ENCODE peak calls at places on chromosome 13, in four cellular contexts. J is activated naive CD4-positive, alpha-beta T cell; W is heart right ventricle; Q is stimulated activated naive B cell treated with anti-CD40 and anti-IgM and Interleukin-4, amounts not matched to agents 10 μg/mL and 1 μg/mL and 100 μg/mL, for 72 hours. C is an unnamed sample.
A peak's percentile ranks its signal among the peaks of the same experiment; 100 is the strongest.

GRCh38 chr13:79384022-79384610 is 21.9 kb downstream of the RBM26 start:
- DNase-seq in J (no peak), W (no peak), Q (no peak), C (no peak)

GRCh38 chr13:47846886-47847285 is 154.2 kb downstream of the SUCLA2 start:
- DNase-seq in J (no peak), W (no peak), Q (no peak), C (no peak)

GRCh38 chr13:52703482-52703881 is 36.1 kb downstream of the CNMD start:
- DNase-seq in J (no peak), W (no peak), Q (no peak), C (no peak)

GRCh38 chr13:95524270-95524901 is 28.1 kb upstream of the CLDN10 start:
- DNase-seq in J (no peak), W (no peak), Q (no peak), C (no peak)

GRCh38 chr13:72651196-72651595 is 76.2 kb downstream of the MZT1 start:
- DNase-seq in J (no peak), W (no peak), Q (no peak), C (no peak)

GRCh38 chr13:109646423-109646822 is 140.0 kb downstream of the IRS2 start:
- DNase-seq in J (no peak), W (no peak), Q (no peak), C (no peak)

GRCh38 chr13:87052731-87053130 is 618.4 kb upstream of the SLITRK5 start:
- DNase-seq in J (no peak), W (no peak), Q (no peak), C (no peak)

GRCh38 chr13:59906413-59907027 is 257.2 kb downstream of the DIAPH3 start:
- DNase-seq in J (no peak), W (no peak), Q (no peak), C (no peak)

GRCh38 chr13:113109151-113110047 is 3.8 kb downstream of the F7 start:
- DNase-seq in J (no peak), W (no peak), Q (no peak), C (no peak)

GRCh38 chr13:99895428-99895998 is 76.1 kb downstream of the ZIC5 start:
- DNase-seq in J (no peak), W (no peak), Q (no peak), C (no peak)

GRCh38 chr13:68727788-68728187 is 1379.8 kb upstream of the ATXN8OS start:
- DNase-seq in J (no peak), W (no peak), Q (no peak), C (no peak)

GRCh38 chr13:41148421-41149283 is 16.1 kb upstream of the KBTBD6 start:
- DNase-seq in J (no peak), W (no peak), Q (no peak), C (no peak)

GRCh38 chr13:92136449-92137180 is 738.2 kb downstream of the GPC5 start:
- DNase-seq in J (no peak), W (no peak), Q (no peak), C (no peak)

GRCh38 chr13:24050292-24050711 is 110.2 kb upstream of the SPATA13 start:
- DNase-seq in J (no peak), W (peak; percentile 42), Q (no peak), C (no peak)

GRCh38 chr13:93233997-93234416 is 7.4 kb downstream of the GPC6 start:
- DNase-seq in J (no peak), W (no peak), Q (no peak), C (no peak)

GRCh38 chr13:53198017-53198416 is 169.4 kb downstream of the OLFM4 start:
- DNase-seq in J (no peak), W (no peak), Q (no peak), C (peak; percentile 12)

GRCh38 chr13:52371736-52372247 is 34.2 kb downstream of the THSD1 start:
- DNase-seq in J (no peak), W (no peak), Q (no peak), C (no peak)

GRCh38 chr13:43522788-43523187 is 264.0 kb downstream of the ENOX1 start:
- DNase-seq in J (no peak), W (no peak), Q (no peak), C (no peak)

GRCh38 chr13:32086791-32087441 is 55.3 kb downstream of the FRY start:
- DNase-seq in J (no peak), W (no peak), Q (no peak), C (peak; percentile 79)

GRCh38 chr13:26867451-26868067 is 107.0 kb upstream of the GPR12 start:
- DNase-seq in J (no peak), W (no peak), Q (no peak), C (no peak)

GRCh38 chr13:106709509-106709908 is 141.6 kb upstream of the ARGLU1 start:
- DNase-seq in J (no peak), W (no peak), Q (no peak), C (no peak)

GRCh38 chr13:107170270-107170931 is 602.5 kb upstream of the ARGLU1 start:
- DNase-seq in J (no peak), W (no peak), Q (no peak), C (no peak)

GRCh38 chr13:28408235-28408848 is 86.6 kb downstream of the FLT1 start:
- DNase-seq in J (no peak), W (peak; percentile 57), Q (no peak), C (no peak)

GRCh38 chr13:107450931-107451330 is 764.4 kb downstream of the LIG4 start:
- DNase-seq in J (no peak), W (no peak), Q (no peak), C (no peak)

GRCh38 chr13:48686810-48687209 is 33.1 kb downstream of the CYSLTR2 start:
- DNase-seq in J (no peak), W (no peak), Q (no peak), C (no peak)

GRCh38 chr13:36736119-36736726 is 62.4 kb downstream of the SERTM1 start:
- DNase-seq in J (no peak), W (no peak), Q (no peak), C (peak; percentile 47)

GRCh38 chr13:31175847-31176536 is 14.3 kb upstream of the HSPH1 start:
- DNase-seq in J (no peak), W (no peak), Q (no peak), C (no peak)

GRCh38 chr13:32425158-32425557 is 2.8 kb downstream of the N4BP2L1 start:
- DNase-seq in J (no peak), W (no peak), Q (no peak), C (no peak)

GRCh38 chr13:20990910-20991525 is 70.4 kb downstream of the LATS2 start:
- DNase-seq in J (no peak), W (no peak), Q (no peak), C (no peak)

GRCh38 chr13:75250526-75251183 is 231.3 kb downstream of the TBC1D4 start:
- DNase-seq in J (no peak), W (no peak), Q (no peak), C (no peak)

GRCh38 chr13:38366954-38367645 is 17.4 kb downstream of the UFM1 start:
- DNase-seq in J (no peak), W (no peak), Q (no peak), C (no peak)

GRCh38 chr13:72565893-72566292 is 161.5 kb downstream of the MZT1 start:
- DNase-seq in J (no peak), W (no peak), Q (no peak), C (peak; percentile 33)

GRCh38 chr13:111177803-111178389 is 62.8 kb downstream of the ARHGEF7 start:
- DNase-seq in J (no peak), W (no peak), Q (no peak), C (no peak)

GRCh38 chr13:41709511-41709910 is 251.4 kb downstream of the VWA8 start:
- DNase-seq in J (no peak), W (no peak), Q (no peak), C (no peak)

GRCh38 chr13:113902536-113902935 is 38.7 kb upstream of the GAS6 start:
- DNase-seq in J (no peak), W (no peak), Q (no peak), C (no peak)

GRCh38 chr13:30196025-30196424 is 111.3 kb downstream of the KATNAL1 start:
- DNase-seq in J (no peak), W (no peak), Q (no peak), C (no peak)

GRCh38 chr13:26978081-26978860 is 193.3 kb downstream of the USP12 start:
- DNase-seq in J (no peak), W (no peak), Q (no peak), C (no peak)

GRCh38 chr13:101298517-101298916 is 117.8 kb downstream of the NALCN start:
- DNase-seq in J (no peak), W (no peak), Q (no peak), C (no peak)

C was measured in NCI-H1930.